ENCODE peak calls at places on chromosomes 7 and 10, in six cellular contexts. P, C, M, F, J and A are unnamed samples.

GRCh38 chr7:142439739-142440138 is 181.9 kb upstream of the PRSS58 start:
- DNase-seq in M (no peak), C (no peak), F (no peak), P (no peak), J (no peak), A (no peak)

GRCh38 chr10:93995598-93996271 is 2.0 kb downstream of the PLCE1 start:
- DNase-seq in C (no peak), P (no peak), F (no peak), M (no peak), J (peak), A (peak)

GRCh38 chr10:73873843-73874215 is 526 bp downstream of the CAMK2G start:
- DNase-seq in P (no peak), F (no peak), M (peak), J (no peak), C (no peak), A (no peak)

GRCh38 chr7:122135275-122135674 is 8.8 kb downstream of the AASS start:
- DNase-seq in M (no peak), J (no peak), F (no peak), C (no peak), P (no peak), A (no peak)

GRCh38 chr7:2521952-2522591 is 2.5 kb downstream of the LFNG start:
- DNase-seq in P (peak), C (no peak), M (peak), F (no peak), J (no peak), A (peak)

GRCh38 chr10:124152781-124153600 is 59.6 kb upstream of the CHST15 start:
- DNase-seq in M (peak), C (no peak), J (peak), F (peak), P (peak), A (no peak)

GRCh38 chr7:95421847-95422444 is 12.9 kb downstream of the PON2 start:
- DNase-seq in C (no peak), J (no peak), F (no peak), M (no peak), P (no peak), A (peak)

GRCh38 chr10:13019280-13019679 is 17.8 kb upstream of the CCDC3 start:
- DNase-seq in P (no peak), M (no peak), J (no peak), F (no peak), C (no peak), A (no peak)

GRCh38 chr7:67771840-67772605 is 775.4 kb downstream of the TYW1 start:
- DNase-seq in F (no peak), M (no peak), P (no peak), C (no peak), J (no peak), A (no peak)

GRCh38 chr10:124678566-124679240 is 65.5 kb downstream of the FAM53B start:
- DNase-seq in P (no peak), J (no peak), F (no peak), C (no peak), M (peak), A (no peak)

GRCh38 chr10:100960251-100960650 is 9.1 kb upstream of the SEMA4G start:
- DNase-seq in C (no peak), P (no peak), M (no peak), F (no peak), J (no peak), A (no peak)

GRCh38 chr7:28640026-28640425 is 227.7 kb downstream of the CREB5 start:
- DNase-seq in F (no peak), C (no peak), M (no peak), J (no peak), P (no peak), A (no peak)

GRCh38 chr10:27724287-27724686 is 21.3 kb downstream of the MKX start:
- DNase-seq in C (no peak), F (no peak), J (peak), P (no peak), M (no peak), A (peak)
- TF ChIP-seq CTCF in C (no peak), F (no peak), J (peak), P (no peak), M (no peak), A (peak)

DNA sequence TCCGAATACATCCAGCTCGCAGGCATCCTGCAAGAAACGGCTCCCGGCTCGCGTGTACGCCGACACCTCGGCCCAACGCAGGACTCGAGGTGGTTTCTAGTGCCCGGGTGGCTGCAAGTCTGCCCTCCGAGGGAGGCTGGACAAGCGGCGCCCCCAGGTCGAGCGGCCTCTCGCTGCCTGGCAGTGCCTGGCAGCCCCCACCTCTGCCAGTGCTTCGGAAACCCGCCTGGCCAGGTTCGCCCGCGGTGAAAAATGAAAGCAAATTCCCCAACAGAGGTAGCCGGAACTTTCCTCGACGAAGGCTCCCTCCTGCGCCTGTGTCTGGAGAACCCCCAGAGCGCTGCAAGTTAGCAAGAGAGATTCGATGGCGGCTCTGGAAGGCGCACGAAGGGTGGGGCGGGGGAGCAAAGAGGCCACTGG is 5.7 kb upstream of the ZNF503 start:
- DNase-seq in F (no peak), P (no peak), C (no peak), J (no peak), M (no peak), A (peak)
- H3K4me3 ChIP-seq in F (no peak), P (peak), C (peak), J (peak), M (no peak), A (peak)

GRCh38 chr10:110217609-110218008 is 10.2 kb downstream of the MXI1 start:
- DNase-seq in M (no peak), P (no peak), F (no peak), J (no peak), C (no peak), A (no peak)
- TF ChIP-seq CTCF in M (no peak), P (no peak), F (no peak), J (no peak), C (no peak), A (no peak)

GRCh38 chr7:27171636-27172387 is 2.3 kb downstream of the HOXA10 start:
- DNase-seq in M (no peak), P (no peak), J (no peak), C (peak), F (no peak), A (no peak)
- H3K4me3 ChIP-seq in M (no peak), P (no peak), J (peak), C (peak), F (no peak), A (no peak)

DNA sequence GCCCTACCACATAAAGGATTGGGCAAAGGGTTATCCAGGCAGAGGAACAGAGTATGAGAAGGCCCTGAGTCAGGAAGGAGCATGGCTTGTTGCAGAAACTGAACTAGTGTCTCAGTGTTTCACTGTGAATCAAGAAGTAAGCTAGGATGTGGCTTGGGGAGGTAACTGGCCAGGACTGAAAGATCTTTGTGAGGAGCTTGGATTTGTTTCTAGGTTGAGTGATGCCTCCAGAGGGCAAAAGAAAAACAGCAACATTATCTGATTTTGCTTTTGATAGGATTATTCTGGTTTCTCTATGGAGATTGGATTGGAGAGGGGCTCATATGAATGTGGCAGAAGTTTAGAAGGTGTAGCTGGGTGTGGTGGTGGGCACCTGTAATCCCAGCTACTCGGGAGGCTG is 137.9 kb upstream of the HDAC9 start:
- DNase-seq in C (no peak), J (no peak), P (no peak), M (no peak), F (no peak), A (no peak)
- TF ChIP-seq CTCF in C (no peak), J (peak), P (no peak), M (no peak), F (no peak), A (no peak)

GRCh38 chr7:116809636-116810266 is 52.6 kb upstream of the CAPZA2 start:
- DNase-seq in P (no peak), M (no peak), J (peak), C (no peak), F (no peak), A (peak)

GRCh38 chr7:116815041-116815440 is 47.3 kb upstream of the CAPZA2 start:
- DNase-seq in J (no peak), M (no peak), F (no peak), C (no peak), P (no peak), A (no peak)

GRCh38 chr7:116810267-116811116 is 51.9 kb upstream of the CAPZA2 start:
- DNase-seq in C (no peak), P (no peak), M (no peak), F (no peak), J (peak), A (no peak)

GRCh38 chr7:116812905-116813304 is 49.5 kb upstream of the CAPZA2 start:
- DNase-seq in F (no peak), J (no peak), P (no peak), M (no peak), C (no peak), A (no peak)

GRCh38 chr7:116811768-116812167 is 50.6 kb upstream of the CAPZA2 start:
- DNase-seq in J (no peak), M (no peak), P (no peak), F (no peak), C (no peak), A (no peak)
- H3K4me3 ChIP-seq in J (no peak), M (no peak), P (no peak), F (no peak), C (no peak), A (no peak)

GRCh38 chr10:130547368-130547767 is 411.2 kb downstream of the GLRX3 start:
- DNase-seq in F (no peak), M (no peak), P (no peak), J (no peak), C (no peak), A (no peak)
- TF ChIP-seq CTCF in F (no peak), M (no peak), P (no peak), J (no peak), C (no peak), A (no peak)